ENCODE peak calls at places on chromosomes 7 and 10, in eight cellular contexts. W is hepatocyte, V is tibial artery, Z is bronchial epithelial cell, C is tibial nerve, A is NB4, J is fibroblast of pulmonary artery, O is pancreas. B is an unnamed sample.

GRCh38 chr7:98250789-98251188 is 1.2 kb downstream of the TECPR1 start:
- DNase-seq in V (no peak), W (no peak), J (no peak), O (no peak), C (no peak), Z (no peak), A (no peak), B (no peak)

GRCh38 chr7:80070391-80070790 is 64.2 kb upstream of the GNAI1 start:
- DNase-seq in J (peak), O (no peak), W (no peak), Z (no peak), C (no peak), V (no peak), A (no peak), B (peak)

GRCh38 chr10:97037365-97038361 is 148.1 kb downstream of the SLIT1 start:
- DNase-seq in C (peak), A (peak), Z (peak), J (peak), W (peak), V (peak), O (peak), B (peak)

GRCh38 chr7:117375380-117375779 is 51.9 kb downstream of the ASZ1 start:
- DNase-seq in O (no peak), V (no peak), Z (peak), C (no peak), J (peak), A (no peak), W (no peak), B (peak)

GRCh38 chr10:124105594-124105993 is 12.2 kb upstream of the CHST15 start:
- DNase-seq in C (no peak), V (no peak), Z (peak), A (no peak), O (no peak), J (no peak), W (no peak), B (peak)

GRCh38 chr7:985915-986741 is 3.1 kb downstream of the CYP2W1 start:
- DNase-seq in C (no peak), A (peak), W (no peak), J (peak), V (no peak), O (peak), Z (no peak), B (peak)

GRCh38 chr7:50121269-50121668 is 28.2 kb upstream of the ZPBP start:
- DNase-seq in W (no peak), A (no peak), V (no peak), O (no peak), Z (no peak), J (no peak), C (no peak), B (no peak)

GRCh38 chr7:157501576-157501975 is 164.8 kb downstream of the DNAJB6 start:
- DNase-seq in W (no peak), A (no peak), C (no peak), J (no peak), O (no peak), V (no peak), Z (no peak), B (no peak)

GRCh38 chr7:149255174-149255573 is 6.8 kb upstream of the ZNF783 start:
- DNase-seq in V (no peak), Z (no peak), A (no peak), J (no peak), C (no peak), O (no peak), W (no peak), B (no peak)

GRCh38 chr10:103693070-103693811 is 162.1 kb downstream of the SH3PXD2A start:
- DNase-seq in A (peak), W (peak), Z (no peak), O (no peak), J (no peak), C (no peak), V (no peak), B (no peak)

GRCh38 chr7:90473819-90474218 is 4.4 kb downstream of the PTTG1IP2 start:
- DNase-seq in C (no peak), J (peak), W (no peak), A (no peak), Z (peak), O (no peak), V (no peak), B (peak)

GRCh38 chr10:77202857-77203256 is 434.8 kb downstream of the KCNMA1 start:
- DNase-seq in C (no peak), J (no peak), Z (no peak), W (no peak), V (no peak), O (no peak), A (no peak), B (no peak)

GRCh38 chr7:55005241-55005836 is 13.5 kb upstream of the EGFR start:
- DNase-seq in W (no peak), V (no peak), C (no peak), A (no peak), Z (no peak), J (no peak), O (no peak), B (no peak)

GRCh38 chr7:35003679-35004278 is 33.5 kb downstream of the DPY19L1 start:
- DNase-seq in C (no peak), Z (peak), V (no peak), W (peak), O (peak), J (peak), A (peak), B (peak)

GRCh38 chr7:80488406-80488805 is 23.5 kb downstream of the GNAT3 start:
- DNase-seq in A (peak), O (no peak), W (no peak), Z (peak), J (no peak), V (no peak), C (no peak), B (no peak)

GRCh38 chr10:119209050-119209735 is 1.8 kb downstream of the GRK5 start:
- DNase-seq in C (peak), J (peak), Z (peak), W (peak), O (peak), A (peak), V (peak), B (peak)

GRCh38 chr7:90119178-90119971 is 34.9 kb upstream of the STEAP1 start:
- DNase-seq in Z (no peak), O (peak), J (peak), V (no peak), W (peak), C (no peak), A (no peak), B (peak)

GRCh38 chr10:12041766-12042408 is 722 bp downstream of the UPF2 start:
- DNase-seq in O (peak), V (no peak), C (no peak), A (peak), J (peak), W (peak), Z (peak), B (peak)

GRCh38 chr10:44173558-44173894 is 211.4 kb downstream of the CXCL12 start:
- DNase-seq in W (no peak), C (no peak), O (no peak), A (no peak), V (no peak), Z (no peak), J (no peak), B (no peak)

GRCh38 chr10:77267703-77268630 is 369.6 kb downstream of the KCNMA1 start:
- DNase-seq in Z (no peak), C (no peak), W (no peak), J (no peak), A (no peak), V (no peak), O (no peak), B (no peak)

GRCh38 chr10:69644658-69645295 is 14.7 kb downstream of the FAM241B start:
- DNase-seq in W (peak), O (peak), Z (peak), V (no peak), C (no peak), A (peak), J (peak), B (peak)

GRCh38 chr7:121587454-121587853 is 191.3 kb upstream of the FAM3C start:
- DNase-seq in V (no peak), W (no peak), A (no peak), C (no peak), O (no peak), Z (no peak), J (no peak), B (no peak)

GRCh38 chr7:121579639-121580038 is 183.5 kb upstream of the FAM3C start:
- DNase-seq in W (no peak), J (no peak), V (no peak), A (no peak), C (no peak), O (no peak), Z (no peak), B (no peak)

GRCh38 chr7:121578669-121579068 is 182.6 kb upstream of the FAM3C start:
- DNase-seq in J (no peak), Z (no peak), O (no peak), C (no peak), W (no peak), A (no peak), V (no peak), B (no peak)

GRCh38 chr7:121576148-121576921 is 180.2 kb upstream of the FAM3C start:
- DNase-seq in Z (no peak), W (no peak), J (no peak), V (no peak), A (no peak), C (no peak), O (peak), B (no peak)

GRCh38 chr7:121582258-121582657 is 186.2 kb upstream of the FAM3C start:
- DNase-seq in A (no peak), O (no peak), Z (no peak), W (no peak), V (no peak), J (no peak), C (no peak), B (no peak)
- H3K4me3 ChIP-seq in A (no peak), O (no peak), Z (no peak), W (no peak), V (no peak), J (no peak), C (no peak), B (no peak)

GRCh38 chr10:131874991-131875451 is 25.8 kb upstream of the PPP2R2D start:
- DNase-seq in V (peak), J (peak), O (peak), W (peak), C (peak), Z (peak), A (peak), B (peak)

GRCh38 chr10:131870831-131871672 is 29.8 kb upstream of the PPP2R2D start:
- DNase-seq in Z (peak), A (no peak), W (peak), O (no peak), V (no peak), C (no peak), J (no peak), B (peak)

GRCh38 chr10:131872011-131872836 is 28.6 kb upstream of the PPP2R2D start:
- DNase-seq in W (no peak), C (no peak), O (no peak), V (peak), Z (no peak), A (no peak), J (no peak), B (no peak)

GRCh38 chr10:131871673-131872005 is 29.2 kb upstream of the PPP2R2D start:
- DNase-seq in J (no peak), A (no peak), W (no peak), O (no peak), V (peak), Z (no peak), C (no peak), B (no peak)

GRCh38 chr10:131872837-131873375 is 27.9 kb upstream of the PPP2R2D start:
- DNase-seq in O (no peak), J (no peak), C (no peak), V (peak), Z (peak), A (no peak), W (no peak), B (no peak)
- TF ChIP-seq CTCF in O (no peak), J (no peak), C (no peak), V (no peak), Z (no peak), A (no peak), W (no peak), B (no peak)

DNA sequence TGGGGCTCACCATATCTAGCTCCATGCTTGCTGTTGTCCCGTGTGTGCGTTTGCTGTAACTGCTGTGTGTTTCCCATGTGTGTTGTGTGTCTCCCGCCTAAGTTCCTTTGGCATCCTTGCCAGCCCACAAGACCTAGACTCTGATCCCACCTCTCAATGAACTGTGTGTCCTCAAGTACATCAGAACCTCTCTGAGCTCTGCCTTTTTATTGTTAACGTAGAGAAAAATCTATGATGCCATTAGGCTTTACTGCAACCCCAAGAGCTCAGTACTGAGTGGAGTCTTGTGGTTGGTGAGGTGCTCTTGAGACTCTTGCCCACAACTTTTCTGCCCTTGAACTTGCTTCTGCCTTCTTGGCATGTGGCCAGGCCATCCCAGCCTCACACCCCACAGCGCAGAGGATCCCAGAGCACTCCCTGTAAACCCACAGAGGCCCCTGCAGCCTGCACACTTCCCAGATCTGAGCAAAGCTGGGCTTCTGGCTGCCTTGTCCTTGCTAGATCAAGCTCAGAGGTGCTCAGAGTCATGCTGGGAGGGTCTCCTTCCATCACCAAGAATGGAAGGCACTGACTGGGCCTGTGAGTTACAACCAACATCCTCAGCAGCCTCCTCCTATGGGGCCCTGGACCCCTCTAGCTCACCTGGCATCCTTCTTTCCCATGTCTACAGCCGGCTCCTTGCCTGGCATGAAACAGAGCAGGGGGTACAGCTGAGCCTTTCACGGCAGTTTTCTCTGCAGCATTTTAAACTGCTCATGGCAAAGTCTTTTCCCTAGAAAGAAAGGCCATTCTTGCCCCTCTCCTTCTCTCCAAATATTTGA is 643.4 kb downstream of the ACTR3B start:
- DNase-seq in J (no peak), W (no peak), V (no peak), C (no peak), A (no peak), O (no peak), Z (no peak), B (no peak)
- H3K4me3 ChIP-seq in J (no peak), W (no peak), V (no peak), C (no peak), A (no peak), O (no peak), Z (no peak), B (no peak)

DNA sequence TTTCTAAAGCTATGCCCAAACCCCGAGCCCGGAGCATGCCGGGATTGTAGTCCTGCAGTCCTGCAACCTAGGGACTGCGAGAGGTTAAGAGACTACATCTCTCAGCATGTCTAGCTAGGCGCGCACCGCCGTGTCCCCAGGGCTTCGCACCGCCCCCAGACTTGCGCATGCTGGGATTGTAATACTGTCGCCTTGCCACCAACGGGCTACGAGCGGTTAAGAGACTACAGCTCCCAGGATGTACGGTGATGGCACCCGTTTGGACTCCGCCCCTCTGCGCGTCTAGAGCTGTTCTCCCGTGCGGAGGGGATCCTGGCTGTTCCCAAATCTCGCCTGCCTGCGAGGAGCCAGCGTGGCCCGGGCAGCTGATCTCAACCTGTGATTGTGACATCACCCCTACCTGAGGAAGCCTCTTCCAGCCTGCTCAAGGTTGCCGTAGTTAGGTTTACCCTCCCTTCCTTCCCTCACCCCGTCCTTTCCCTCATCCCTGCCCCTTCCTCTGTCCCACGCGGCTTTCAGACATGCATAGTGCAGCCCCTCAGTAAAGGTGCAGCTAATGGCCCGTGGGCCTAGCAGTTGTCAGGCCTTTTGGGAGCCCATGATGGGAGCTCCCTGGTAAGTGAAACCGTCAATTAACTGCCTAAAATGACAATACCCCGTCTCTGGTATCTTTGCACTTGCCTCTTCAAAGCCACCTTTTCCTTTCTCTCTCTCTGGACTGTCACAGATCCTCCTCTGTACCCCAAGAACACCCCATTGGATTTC is 6.3 kb upstream of the ZNF736 start:
- DNase-seq in J (peak), C (peak), O (peak), Z (peak), A (peak), V (peak), W (no peak), B (peak)
- TF ChIP-seq CTCF in J (no peak), C (peak), O (no peak), Z (no peak), A (no peak), V (peak), W (no peak), B (no peak)

GRCh38 chr10:111479966-111480365 is 403.1 kb downstream of the ADRA2A start:
- DNase-seq in Z (peak), J (no peak), A (no peak), V (no peak), W (no peak), C (no peak), O (no peak), B (no peak)
- H3K4me3 ChIP-seq in Z (no peak), J (no peak), A (no peak), V (no peak), W (no peak), C (no peak), O (no peak), B (no peak)

DNA sequence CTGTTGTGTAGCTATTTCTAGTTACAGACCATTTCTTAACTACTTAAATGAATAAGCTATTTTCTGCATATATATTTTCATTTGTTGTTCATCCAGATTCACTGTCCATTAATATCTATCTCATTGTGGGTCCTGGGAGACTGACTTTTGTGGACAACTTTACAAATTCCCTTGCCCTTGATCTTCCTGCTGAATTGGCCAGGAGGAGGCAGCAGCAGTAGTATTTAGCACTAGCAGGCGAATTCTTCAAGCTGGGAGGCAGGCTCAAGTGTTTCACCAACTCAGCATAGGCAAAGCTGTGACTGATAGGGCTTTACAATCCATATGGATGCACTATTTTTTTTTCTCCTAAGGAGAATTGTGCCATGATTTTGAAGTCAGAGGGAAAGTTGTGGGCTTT is 461.0 kb upstream of the NRG3 start:
- DNase-seq in O (no peak), V (no peak), W (peak), J (no peak), A (peak), Z (no peak), C (no peak), B (no peak)
- TF ChIP-seq CTCF in O (no peak), V (no peak), W (peak), J (no peak), A (peak), Z (no peak), C (no peak), B (no peak)

B was measured in choroid plexus epithelial cell.